ENCODE peak calls at places on chromosomes 5 and 9, in six cellular contexts. O is pancreas, G is cardiac muscle cell, W is heart left ventricle, L is colonic mucosa, Y is upper lobe of right lung. P is an unnamed sample. For H3K36me3, the result is how much of the 10 kb centered on the place peaks cover.

GRCh38 chr9:133676450-133676849 is 40.3 kb downstream of the DBH start:
- DNase-seq in Y (no peak), G (peak), W (no peak), L (no peak), O (no peak), P (no peak)

GRCh38 chr5:35442916-35443639 is 174.6 kb upstream of the SPEF2 start:
- DNase-seq in L (no peak), G (no peak), W (no peak), Y (no peak), O (no peak), P (no peak)

GRCh38 chr5:65366655-65367054 is 115.1 kb downstream of the ADAMTS6 start:
- DNase-seq in L (no peak), W (no peak), O (no peak), Y (no peak), G (no peak), P (no peak)

GRCh38 chr5:76715734-76716455 is at the start of gene F2R:
- DNase-seq in L (peak), W (peak), G (peak), O (peak), Y (peak), P (peak)

GRCh38 chr9:109816490-109816889 is 36.5 kb downstream of the PALM2AKAP2 start:
- DNase-seq in O (no peak), G (peak), Y (no peak), L (no peak), W (peak), P (no peak)

GRCh38 chr5:149371296-149371962 is 7.7 kb downstream of the IL17B start:
- DNase-seq in O (peak), L (peak), W (peak), G (peak), Y (peak), P (no peak)

GRCh38 chr5:33195431-33196128 is 245.2 kb upstream of the TARS1 start:
- DNase-seq in L (no peak), G (peak), Y (no peak), W (no peak), O (no peak), P (no peak)

GRCh38 chr9:136925414-136926153 is 19.0 kb downstream of the FBXW5 start:
- DNase-seq in G (no peak), W (peak), L (no peak), O (no peak), Y (peak), P (no peak)

GRCh38 chr9:127796225-127796813 is 6.4 kb upstream of the FPGS start:
- DNase-seq in L (no peak), G (no peak), O (no peak), W (no peak), Y (peak), P (no peak)

GRCh38 chr9:6302417-6302816 is 25.8 kb upstream of the TPD52L3 start:
- DNase-seq in Y (no peak), O (no peak), W (no peak), L (no peak), G (peak), P (no peak)

GRCh38 chr5:83718195-83718825 is 2.3 kb downstream of the HAPLN1 start:
- DNase-seq in G (peak), L (peak), W (no peak), O (no peak), Y (no peak), P (no peak)

GRCh38 chr5:76715484-76715733 is 517 bp upstream of the F2R start:
- DNase-seq in W (no peak), G (no peak), L (no peak), O (no peak), Y (no peak), P (peak)

GRCh38 chr9:26745111-26745510 is 147.5 kb downstream of the CAAP1 start:
- DNase-seq in G (no peak), Y (no peak), W (no peak), L (no peak), O (no peak), P (no peak)

DNA sequence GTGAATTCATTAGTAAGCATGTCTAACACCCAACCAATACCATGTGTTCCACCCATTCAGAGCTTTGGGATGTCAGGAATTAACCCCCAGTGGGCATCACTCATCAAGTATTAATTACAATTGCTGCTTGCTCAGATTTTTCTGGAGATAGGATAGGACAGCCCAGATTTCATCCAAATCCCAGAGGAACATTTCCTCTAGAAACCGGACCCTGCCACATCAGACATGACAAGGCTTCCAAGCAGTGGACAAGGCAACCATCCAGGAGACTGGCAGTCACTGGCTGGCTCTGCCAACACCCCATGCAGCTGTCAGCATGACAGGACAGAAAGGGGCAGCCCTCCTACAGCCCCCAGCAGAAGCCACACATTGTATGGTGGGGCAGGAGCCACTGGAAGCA is 294.9 kb upstream of the SLC30A5 start:
- DNase-seq in W (no peak), Y (no peak), O (no peak), G (no peak), L (no peak), P (no peak)
- TF ChIP-seq CTCF in W (no peak), Y (no peak), O (no peak), G (no peak), L (no peak), P (no peak)

GRCh38 chr5:172251419-172251818 is 32.1 kb downstream of the UBTD2 start:
- DNase-seq in G (no peak), L (no peak), W (no peak), Y (no peak), O (no peak), P (no peak)
- H3K36me3 ChIP-seq in G (under half), L (under half), W (under half), Y (under half), O (under half), P (under half)

DNA sequence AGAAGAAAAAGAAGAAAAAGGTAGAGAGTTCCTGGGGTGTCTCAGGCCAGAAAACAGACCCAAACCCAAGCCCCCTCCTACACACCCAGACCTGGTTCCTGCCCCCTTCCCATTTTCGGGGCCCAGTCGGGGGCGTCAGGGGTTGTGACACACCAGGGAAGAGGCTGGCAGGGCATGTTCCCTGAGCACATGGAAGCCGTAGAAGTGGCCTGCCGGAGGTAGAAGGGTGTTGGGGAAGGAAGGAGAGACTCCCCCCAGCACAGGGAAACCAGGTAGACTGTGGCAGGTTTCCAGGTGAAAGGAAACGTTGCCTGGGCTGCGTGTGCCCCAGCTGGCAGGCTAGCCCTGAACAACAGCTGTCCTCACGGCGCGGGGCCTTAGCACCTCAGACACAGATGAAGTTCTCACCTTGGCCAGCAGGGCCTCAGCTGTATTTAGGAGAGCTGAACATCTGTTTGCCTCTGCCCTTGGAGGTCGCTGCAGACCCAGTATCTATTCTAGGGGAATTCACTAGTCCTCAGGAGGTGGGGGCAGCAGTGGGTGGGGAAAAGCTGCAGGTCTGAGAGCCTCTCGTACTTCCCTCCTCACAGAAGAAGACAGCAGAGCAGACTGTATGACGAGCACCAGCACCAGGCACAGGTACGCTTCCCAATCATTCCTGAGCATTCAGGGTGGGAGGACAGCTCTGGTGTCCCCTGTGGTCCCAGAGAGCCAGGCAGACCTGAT is 14.1 kb downstream of the CD74 start:
- DNase-seq in L (no peak), O (no peak), G (no peak), Y (no peak), W (no peak), P (peak)
- TF ChIP-seq CTCF in L (no peak), O (no peak), G (peak), Y (peak), W (peak), P (peak)

DNA sequence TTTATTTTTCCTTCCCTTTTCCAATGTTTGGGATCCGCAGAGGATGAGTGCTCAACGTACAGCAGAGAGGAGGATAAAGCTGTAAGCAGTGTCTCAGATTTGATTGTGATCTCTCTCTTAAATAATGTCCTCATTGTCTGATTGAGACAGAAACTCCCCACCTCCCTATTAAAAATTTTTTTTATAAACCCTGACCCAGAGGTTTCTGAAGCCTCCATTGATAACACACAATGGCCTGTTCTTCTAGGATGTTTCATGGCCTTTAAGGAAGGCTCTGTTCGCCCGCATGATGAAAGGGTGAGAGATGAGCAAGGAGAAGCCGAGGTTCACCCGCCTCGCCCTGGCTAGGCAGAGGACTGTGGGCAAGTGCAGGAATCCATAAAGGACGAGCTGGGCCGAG is 138.2 kb upstream of the GAS1 start:
- DNase-seq in O (no peak), Y (no peak), L (no peak), G (no peak), W (no peak), P (no peak)
- H3K36me3 ChIP-seq in O (under half), Y (under half), L (under half), G (under half), W (under half), P (under half)

GRCh38 chr9:34334916-34335315 is 5.5 kb downstream of the NUDT2 start:
- DNase-seq in G (no peak), O (no peak), Y (no peak), L (no peak), W (no peak), P (no peak)

GRCh38 chr9:34333836-34334235 is 4.5 kb downstream of the NUDT2 start:
- DNase-seq in O (no peak), G (no peak), Y (no peak), L (no peak), W (no peak), P (no peak)

GRCh38 chr9:34334337-34334824 is 5.0 kb downstream of the NUDT2 start:
- DNase-seq in Y (no peak), W (no peak), L (no peak), G (peak), O (no peak), P (no peak)

GRCh38 chr9:34331191-34331590 is 1.8 kb downstream of the NUDT2 start:
- DNase-seq in Y (no peak), L (no peak), G (no peak), W (no peak), O (no peak), P (no peak)

GRCh38 chr9:34332370-34332964 is 3.1 kb downstream of the NUDT2 start:
- DNase-seq in O (no peak), Y (no peak), W (no peak), G (peak), L (no peak), P (no peak)
- TF ChIP-seq CTCF in O (peak), Y (peak), W (peak), G (peak), L (peak), P (peak)

GRCh38 chr5:1330847-1331831 is 13.8 kb downstream of the CLPTM1L start:
- DNase-seq in G (no peak), Y (no peak), W (no peak), L (no peak), O (peak), P (no peak)
- H3K36me3 ChIP-seq in G (under half), Y (half or more), W (under half), L (under half), O (under half), P (under half)